ENCODE peak calls at places on chromosomes 5 and 9, in nine cellular contexts. H, T, L, X, B, E, N, W and O are unnamed samples.

GRCh38 chr9:86330186-86330585 is 24.0 kb downstream of the TUT7 start:
- DNase-seq in H (no peak), T (no peak), L (no peak), X (no peak), B (no peak), E (no peak), N (no peak), W (no peak), O (no peak)

GRCh38 chr9:129697111-129697955 is 31.9 kb downstream of the PRRX2 start:
- DNase-seq in H (peak; percentile 72), T (no peak), L (peak; percentile 24), X (peak; percentile 56), B (peak; percentile 92), E (peak; percentile 35), N (no peak), W (no peak), O (no peak)

GRCh38 chr5:147162740-147163139 is 72.1 kb upstream of the STK32A start:
- DNase-seq in H (peak; percentile 9), T (no peak), L (no peak), X (no peak), B (no peak), E (no peak), N (no peak), W (no peak), O (no peak)

GRCh38 chr9:129138476-129139232 is 27.4 kb downstream of the PTPA start:
- DNase-seq in H (peak; percentile 22), T (no peak), L (no peak), X (no peak), B (no peak), E (peak; percentile 62), N (peak; percentile 60), W (no peak), O (no peak)

GRCh38 chr5:157175071-157175612 is 5.5 kb upstream of the ITK start:
- DNase-seq in H (no peak), T (no peak), L (no peak), X (no peak), B (no peak), E (no peak), N (peak; percentile 7), W (no peak), O (no peak)

GRCh38 chr9:126722252-126722921 is 82.5 kb upstream of the ZBTB43 start:
- DNase-seq in H (peak; percentile 94), T (peak; percentile 80), L (peak; percentile 89), X (peak; percentile 53), B (no peak), E (peak; percentile 34), N (peak; percentile 91), W (no peak), O (no peak)

GRCh38 chr9:35027871-35028270 is 38.3 kb downstream of the DNAJB5 start:
- DNase-seq in H (no peak), T (no peak), L (no peak), X (peak; percentile 33), B (no peak), E (no peak), N (no peak), W (no peak), O (no peak)

GRCh38 chr5:112684737-112685136 is 52.9 kb upstream of the APC start:
- DNase-seq in H (no peak), T (no peak), L (no peak), X (no peak), B (no peak), E (no peak), N (peak; percentile 56), W (no peak), O (no peak)

GRCh38 chr9:131875828-131876485 is 136.1 kb upstream of the RAPGEF1 start:
- DNase-seq in H (no peak), T (peak; percentile 2), L (no peak), X (no peak), B (no peak), E (no peak), N (peak; percentile 35), W (no peak), O (no peak)

GRCh38 chr5:149907828-149908227 is 36.8 kb downstream of the PDE6A start:
- DNase-seq in H (no peak), T (no peak), L (no peak), X (no peak), B (no peak), E (no peak), N (no peak), W (no peak), O (no peak)

GRCh38 chr5:11258001-11258400 is 497.0 kb upstream of the DAP start:
- DNase-seq in H (no peak), T (no peak), L (no peak), X (no peak), B (no peak), E (no peak), N (no peak), W (no peak), O (no peak)

GRCh38 chr5:21573915-21574314 is 1279.2 kb downstream of the CDH12 start:
- DNase-seq in H (no peak), T (no peak), L (no peak), X (peak; percentile 63), B (no peak), E (no peak), N (no peak), W (no peak), O (no peak)

GRCh38 chr5:154478224-154478565 is at the start of gene HAND1:
- DNase-seq in H (peak; percentile 83), T (no peak), L (no peak), X (peak; percentile 57), B (peak; percentile 73), E (no peak), N (peak; percentile 28), W (no peak), O (peak; percentile 9)

GRCh38 chr9:127721391-127721821 is 5.5 kb downstream of the TTC16 start:
- DNase-seq in H (no peak), T (no peak), L (no peak), X (peak; percentile 85), B (no peak), E (no peak), N (peak; percentile 44), W (no peak), O (peak; percentile 53)

GRCh38 chr9:129486496-129487306 is 134.2 kb downstream of the C9orf50 start:
- DNase-seq in H (no peak), T (no peak), L (no peak), X (no peak), B (no peak), E (peak; percentile 72), N (no peak), W (no peak), O (no peak)

GRCh38 chr5:115847290-115847689 is 5.6 kb downstream of the AP3S1 start:
- DNase-seq in H (no peak), T (no peak), L (no peak), X (no peak), B (no peak), E (no peak), N (no peak), W (no peak), O (no peak)

GRCh38 chr9:83996126-83996525 is 15.5 kb downstream of the RMI1 start:
- DNase-seq in H (no peak), T (no peak), L (no peak), X (no peak), B (no peak), E (no peak), N (no peak), W (no peak), O (no peak)

GRCh38 chr9:4970970-4971641 is 14.0 kb upstream of the JAK2 start:
- DNase-seq in H (no peak), T (peak; percentile 62), L (peak; percentile 51), X (no peak), B (no peak), E (no peak), N (no peak), W (no peak), O (no peak)

GRCh38 chr5:59732806-59733205 is 160.7 kb downstream of the PDE4D start:
- DNase-seq in H (no peak), T (no peak), L (no peak), X (no peak), B (no peak), E (no peak), N (no peak), W (no peak), O (no peak)

GRCh38 chr5:132059043-132059695 is 1.3 kb upstream of the IL3 start:
- DNase-seq in H (no peak), T (no peak), L (no peak), X (no peak), B (peak; percentile 46), E (no peak), N (no peak), W (no peak), O (no peak)

GRCh38 chr5:96324708-96325107 is 108.3 kb downstream of the PCSK1 start:
- DNase-seq in H (no peak), T (no peak), L (no peak), X (no peak), B (peak; percentile 59), E (no peak), N (peak; percentile 80), W (no peak), O (no peak)

GRCh38 chr9:134053941-134054761 is 13.7 kb downstream of the BRD3 start:
- DNase-seq in H (no peak), T (no peak), L (no peak), X (no peak), B (no peak), E (no peak), N (no peak), W (no peak), O (no peak)

GRCh38 chr9:76835571-76836283 is 70.2 kb downstream of the PRUNE2 start:
- DNase-seq in H (no peak), T (no peak), L (no peak), X (no peak), B (no peak), E (peak; percentile 19), N (peak; percentile 67), W (no peak), O (no peak)

GRCh38 chr9:118640836-118641557 is 728.2 kb downstream of the BRINP1 start:
- DNase-seq in H (no peak), T (no peak), L (no peak), X (no peak), B (no peak), E (no peak), N (peak; percentile 73), W (no peak), O (no peak)

GRCh38 chr9:114505187-114506081 is at the start of gene WHRN:
- DNase-seq in H (peak; percentile 97), T (peak; percentile 89), L (peak; percentile 87), X (peak; percentile 92), B (peak; percentile 92), E (peak; percentile 95), N (peak; percentile 91), W (peak; percentile 79), O (peak; percentile 76)

GRCh38 chr9:35839926-35840325 is 10.9 kb downstream of the TMEM8B start:
- DNase-seq in H (no peak), T (no peak), L (no peak), X (no peak), B (no peak), E (no peak), N (no peak), W (no peak), O (no peak)

GRCh38 chr5:178136990-178137389 is 6.2 kb downstream of the RMND5B start:
- DNase-seq in H (no peak), T (no peak), L (no peak), X (no peak), B (peak; percentile 40), E (no peak), N (no peak), W (no peak), O (no peak)

GRCh38 chr9:26768196-26768595 is 124.4 kb downstream of the CAAP1 start:
- DNase-seq in H (no peak), T (no peak), L (no peak), X (no peak), B (no peak), E (no peak), N (no peak), W (no peak), O (no peak)